ENCODE peak calls at places on chromosomes 7 and 10, in ten cellular contexts. W, E, H, I, G, R, O, J, M and Y are unnamed samples.

GRCh38 chr7:23246540-23246939 is at the start of gene GPNMB:
- DNase-seq in W (no peak), E (peak; percentile 25), H (peak; percentile 24), I (no peak), G (no peak), R (no peak), O (peak; percentile 81), J (peak; percentile 97), M (no peak), Y (no peak)

GRCh38 chr7:130481898-130482297 is 10.0 kb upstream of the MEST start:
- DNase-seq in W (no peak), E (no peak), H (no peak), I (no peak), G (peak; percentile 42), R (no peak), O (peak; percentile 70), J (peak; percentile 85), M (no peak), Y (no peak)

GRCh38 chr10:23439452-23439919 is 611 bp downstream of the OTUD1 start:
- DNase-seq in W (no peak), E (no peak), H (no peak), I (no peak), G (peak; percentile 75), R (peak; percentile 33), O (no peak), J (peak; percentile 6), M (peak; percentile 50), Y (no peak)

GRCh38 chr7:64867863-64868440 is 35.1 kb upstream of the ZNF273 start:
- DNase-seq in W (no peak), E (no peak), H (no peak), I (no peak), G (no peak), R (no peak), O (no peak), J (no peak), M (no peak), Y (no peak)

GRCh38 chr7:51633006-51633405 is 316.4 kb upstream of the COBL start:
- DNase-seq in W (no peak), E (no peak), H (no peak), I (no peak), G (no peak), R (no peak), O (no peak), J (no peak), M (no peak), Y (no peak)

GRCh38 chr7:18429547-18429946 is 66.0 kb upstream of the HDAC9 start:
- DNase-seq in W (no peak), E (peak; percentile 79), H (no peak), I (no peak), G (no peak), R (no peak), O (peak; percentile 55), J (peak; percentile 70), M (no peak), Y (no peak)

GRCh38 chr10:129800-130199 is 5.5 kb upstream of the ZMYND11 start:
- DNase-seq in W (no peak), E (no peak), H (no peak), I (no peak), G (no peak), R (no peak), O (no peak), J (peak; percentile 43), M (no peak), Y (no peak)

GRCh38 chr10:6321880-6322279 is 119.1 kb downstream of the PFKFB3 start:
- DNase-seq in W (peak; percentile 25), E (peak; percentile 22), H (no peak), I (no peak), G (no peak), R (no peak), O (peak; percentile 39), J (peak; percentile 20), M (no peak), Y (no peak)

GRCh38 chr10:34816067-34817002 is 1.2 kb upstream of the PARD3 start:
- DNase-seq in W (peak; percentile 44), E (peak; percentile 70), H (no peak), I (no peak), G (peak; percentile 67), R (no peak), O (no peak), J (peak; percentile 40), M (no peak), Y (no peak)

GRCh38 chr7:92811158-92811557 is 25.2 kb downstream of the CDK6 start:
- DNase-seq in W (no peak), E (no peak), H (no peak), I (no peak), G (no peak), R (no peak), O (no peak), J (no peak), M (no peak), Y (no peak)
- TF ChIP-seq CTCF in W (no peak), E (no peak), H (no peak), I (no peak), G (no peak), R (no peak), O (no peak), J (no peak), M (no peak), Y (no peak)

DNA sequence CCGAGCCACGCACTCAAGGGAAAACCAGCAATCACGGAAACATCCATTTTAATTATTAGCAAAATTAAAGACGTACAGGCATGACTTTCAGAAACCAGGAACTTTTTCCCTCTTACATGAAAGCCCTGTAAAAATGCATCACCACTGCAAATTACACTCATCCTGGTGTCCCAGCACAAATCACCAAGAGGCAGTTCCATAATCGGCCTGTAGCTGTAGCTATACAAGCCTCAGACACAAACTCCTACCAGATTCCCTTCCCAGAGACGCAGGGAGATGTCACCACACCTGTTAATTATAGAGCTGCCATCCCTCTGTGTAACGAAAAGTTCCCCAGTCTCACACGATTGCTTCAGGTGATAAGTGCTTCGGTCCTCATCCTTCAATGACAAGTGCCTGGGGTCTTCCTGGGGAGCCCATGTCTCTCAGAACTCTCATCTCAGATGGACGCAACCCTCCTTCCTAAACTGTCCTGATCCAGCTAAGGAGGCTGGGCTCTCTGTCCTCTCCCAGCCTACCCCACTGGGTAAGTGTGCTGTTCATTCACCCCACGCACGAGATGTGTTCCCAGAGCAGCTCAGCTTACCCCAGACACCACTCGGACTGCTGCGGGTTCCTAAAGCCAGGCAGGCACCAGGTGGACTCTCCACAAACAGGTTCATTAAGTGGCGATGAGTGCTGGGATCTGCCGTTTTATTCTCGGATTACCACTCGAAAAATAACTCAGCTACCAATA is 5.9 kb downstream of the FGFR2 start:
- DNase-seq in W (no peak), E (no peak), H (no peak), I (no peak), G (no peak), R (no peak), O (no peak), J (no peak), M (no peak), Y (no peak)
- TF ChIP-seq CTCF in W (no peak), E (no peak), H (no peak), I (peak; percentile 41), G (peak; percentile 56), R (no peak), O (no peak), J (no peak), M (no peak), Y (no peak)

GRCh38 chr10:94361161-94361794 is 1.5 kb downstream of the NOC3L start:
- DNase-seq in W (peak; percentile 21), E (peak; percentile 53), H (peak; percentile 23), I (no peak), G (no peak), R (peak; percentile 49), O (no peak), J (peak; percentile 42), M (peak; percentile 31), Y (no peak)

GRCh38 chr10:94363251-94363565 is 469 bp upstream of the NOC3L start:
- DNase-seq in W (no peak), E (no peak), H (no peak), I (no peak), G (no peak), R (no peak), O (no peak), J (no peak), M (no peak), Y (no peak)

GRCh38 chr10:94366382-94366781 is 3.6 kb upstream of the NOC3L start:
- DNase-seq in W (no peak), E (no peak), H (no peak), I (no peak), G (no peak), R (no peak), O (no peak), J (no peak), M (no peak), Y (no peak)

GRCh38 chr10:94364480-94364879 is 1.7 kb upstream of the NOC3L start:
- DNase-seq in W (no peak), E (no peak), H (no peak), I (no peak), G (no peak), R (no peak), O (no peak), J (no peak), M (no peak), Y (no peak)

DNA sequence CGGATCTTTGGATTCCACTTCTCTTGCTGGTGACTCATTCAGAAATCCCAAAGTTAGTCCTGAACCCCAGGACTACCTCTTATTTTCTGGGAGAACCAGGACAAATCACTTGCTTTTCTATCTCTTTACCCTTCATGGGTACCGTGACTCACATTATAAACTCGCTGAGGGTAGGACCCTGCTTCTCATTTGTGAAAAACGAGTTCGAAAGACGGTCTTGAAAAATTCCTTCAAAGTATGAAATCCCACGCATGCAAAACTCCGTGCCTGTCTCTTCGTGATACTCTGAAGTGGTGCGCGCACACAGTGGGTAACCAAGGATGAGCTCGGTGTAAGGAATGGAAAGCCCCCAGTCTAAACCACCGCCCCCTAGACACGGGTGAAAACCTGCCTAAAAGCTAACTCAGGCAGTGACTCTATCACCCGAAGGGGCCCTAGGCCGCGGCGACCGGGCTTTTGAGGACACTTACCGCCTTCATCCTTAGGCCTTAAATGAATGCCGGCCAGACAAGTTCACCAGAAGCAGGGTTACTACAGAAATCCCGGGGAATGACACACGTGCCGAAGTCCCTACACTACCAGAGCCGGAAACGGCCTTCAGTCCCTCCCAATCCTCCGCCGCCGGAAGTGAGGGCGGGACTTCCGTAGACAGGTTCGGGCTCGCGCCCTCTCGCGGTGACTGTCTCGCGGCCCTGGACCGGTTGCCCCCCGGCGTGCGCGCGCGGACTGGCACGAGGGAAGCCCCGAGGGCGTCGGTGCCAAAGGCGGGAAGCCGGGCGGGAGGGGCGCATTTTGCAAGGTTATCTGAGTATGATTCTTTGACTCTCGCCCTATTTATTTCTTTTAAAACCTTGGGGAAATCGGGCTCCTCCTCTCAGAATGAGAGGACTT is at the start of gene NOC3L:
- DNase-seq in W (peak; percentile 96), E (peak; percentile 92), H (peak; percentile 93), I (peak; percentile 96), G (peak; percentile 99), R (peak; percentile 93), O (peak; percentile 89), J (peak; percentile 91), M (peak; percentile 95), Y (peak; percentile 72)
- TF ChIP-seq CTCF in W (peak; percentile 63), E (peak; percentile 67), H (peak; percentile 92), I (peak; percentile 99), G (peak; percentile 92), R (peak; percentile 65), O (peak; percentile 56), J (peak; percentile 62), M (peak; percentile 36), Y (peak; percentile 67)

DNA sequence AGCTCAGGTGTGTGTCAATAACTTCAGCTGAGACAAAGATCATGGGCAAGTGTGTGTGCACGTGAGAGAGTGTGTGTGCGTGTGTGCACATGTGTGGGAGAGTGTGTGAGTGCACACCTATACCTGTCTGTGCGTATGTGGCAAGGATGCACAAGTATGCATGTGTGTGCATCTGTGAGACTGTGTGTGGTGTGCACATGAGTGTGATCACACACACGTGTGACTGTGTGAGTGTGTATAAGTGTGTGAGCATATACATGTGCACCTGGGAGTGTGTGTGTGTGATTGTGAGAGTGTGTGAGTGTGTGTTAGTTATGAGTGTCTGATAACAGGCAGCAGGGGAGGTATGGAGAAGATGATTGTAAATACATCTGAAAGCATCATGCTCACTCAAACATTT is 657.3 kb upstream of the PFKP start:
- DNase-seq in W (no peak), E (no peak), H (no peak), I (no peak), G (no peak), R (no peak), O (no peak), J (no peak), M (no peak), Y (no peak)
- TF ChIP-seq CTCF in W (no peak), E (no peak), H (no peak), I (no peak), G (no peak), R (no peak), O (no peak), J (no peak), M (no peak), Y (no peak)